ENCODE peak calls at places on chromosomes 5 and 9, in five cellular contexts. One of them, this sample, is unnamed.

GRCh38 chr9:130371196-130371966 is 73.4 kb upstream of the ASS1 start:
- DNase-seq in GM10248: no peak
- DNase-seq in H1: no peak
- DNase-seq in esophagus squamous epithelium: no peak
- DNase-seq in nephron progenitor cell: no peak
- DNase-seq in this sample: no peak

GRCh38 chr5:155252717-155253116 is 239.2 kb downstream of the KIF4B start:
- DNase-seq in GM10248: no peak
- DNase-seq in H1: no peak
- DNase-seq in esophagus squamous epithelium: no peak
- DNase-seq in nephron progenitor cell: no peak
- DNase-seq in this sample: no peak

GRCh38 chr5:35159370-35159742 is 70.9 kb downstream of the PRLR start:
- DNase-seq in GM10248: no peak
- DNase-seq in H1: no peak
- DNase-seq in esophagus squamous epithelium: no peak
- DNase-seq in nephron progenitor cell: no peak
- DNase-seq in this sample: no peak

GRCh38 chr5:177403194-177403825 is 2.8 kb upstream of the PFN3 start:
- DNase-seq in GM10248: peak
- DNase-seq in H1: peak
- DNase-seq in esophagus squamous epithelium: no peak
- DNase-seq in nephron progenitor cell: peak
- DNase-seq in this sample: no peak

GRCh38 chr9:101162231-101162630 is 133.7 kb downstream of the PLPPR1 start:
- DNase-seq in GM10248: no peak
- DNase-seq in H1: no peak
- DNase-seq in esophagus squamous epithelium: no peak
- DNase-seq in nephron progenitor cell: no peak
- DNase-seq in this sample: no peak

GRCh38 chr5:109350537-109351270 is 59.1 kb downstream of the PJA2 start:
- DNase-seq in GM10248: no peak
- DNase-seq in H1: no peak
- DNase-seq in esophagus squamous epithelium: no peak
- DNase-seq in nephron progenitor cell: no peak
- DNase-seq in this sample: no peak

GRCh38 chr5:61640631-61641030 is 308.6 kb downstream of the ZSWIM6 start:
- DNase-seq in GM10248: no peak
- DNase-seq in H1: no peak
- DNase-seq in esophagus squamous epithelium: no peak
- DNase-seq in nephron progenitor cell: no peak
- DNase-seq in this sample: no peak

GRCh38 chr5:14497276-14497675 is 84.3 kb upstream of the OTULINL start:
- DNase-seq in GM10248: no peak
- DNase-seq in H1: no peak
- DNase-seq in esophagus squamous epithelium: no peak
- DNase-seq in nephron progenitor cell: no peak
- DNase-seq in this sample: peak

GRCh38 chr5:78591227-78591626 is 57.3 kb downstream of the LHFPL2 start:
- DNase-seq in GM10248: no peak
- DNase-seq in H1: no peak
- DNase-seq in esophagus squamous epithelium: no peak
- DNase-seq in nephron progenitor cell: no peak
- DNase-seq in this sample: no peak

GRCh38 chr9:91193658-91194391 is 167.9 kb downstream of the AUH start:
- DNase-seq in GM10248: peak
- DNase-seq in H1: peak
- DNase-seq in esophagus squamous epithelium: peak
- DNase-seq in nephron progenitor cell: peak
- DNase-seq in this sample: no peak

GRCh38 chr5:109619024-109619460 is 70.7 kb upstream of the MAN2A1 start:
- DNase-seq in GM10248: no peak
- DNase-seq in H1: no peak
- DNase-seq in esophagus squamous epithelium: no peak
- DNase-seq in nephron progenitor cell: no peak
- DNase-seq in this sample: no peak

GRCh38 chr9:72271617-72272478 is 93.2 kb downstream of the ZFAND5 start:
- DNase-seq in GM10248: peak
- DNase-seq in H1: peak
- DNase-seq in esophagus squamous epithelium: no peak
- DNase-seq in nephron progenitor cell: peak
- DNase-seq in this sample: no peak

DNA sequence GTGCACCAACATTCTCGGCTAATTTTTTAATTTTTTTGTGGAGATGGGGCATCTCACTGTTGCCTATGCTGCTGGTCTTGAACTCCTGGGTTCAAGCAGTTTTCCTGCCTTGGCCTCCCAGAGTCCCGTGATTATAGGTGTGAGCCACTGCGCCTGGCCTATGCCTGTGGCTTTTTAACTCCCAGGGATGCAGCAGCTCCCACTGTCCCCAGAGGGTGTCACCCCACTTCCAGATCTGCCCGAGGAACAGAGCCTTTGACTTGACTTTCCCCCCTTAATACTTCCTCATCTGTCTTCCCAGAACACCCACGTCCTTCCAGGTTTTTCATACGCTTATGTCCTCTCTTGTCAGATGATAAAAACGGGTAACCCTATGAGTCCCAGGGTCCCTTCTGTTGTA is 7.6 kb upstream of the PRRC2B start:
- DNase-seq in GM10248: no peak
- DNase-seq in H1: no peak
- DNase-seq in esophagus squamous epithelium: no peak
- DNase-seq in nephron progenitor cell: no peak
- DNase-seq in this sample: no peak
- TF ChIP-seq CTCF in GM10248: no peak
- TF ChIP-seq CTCF in H1: peak
- TF ChIP-seq CTCF in esophagus squamous epithelium: no peak
- TF ChIP-seq CTCF in nephron progenitor cell: no peak
- TF ChIP-seq CTCF in this sample: no peak

DNA sequence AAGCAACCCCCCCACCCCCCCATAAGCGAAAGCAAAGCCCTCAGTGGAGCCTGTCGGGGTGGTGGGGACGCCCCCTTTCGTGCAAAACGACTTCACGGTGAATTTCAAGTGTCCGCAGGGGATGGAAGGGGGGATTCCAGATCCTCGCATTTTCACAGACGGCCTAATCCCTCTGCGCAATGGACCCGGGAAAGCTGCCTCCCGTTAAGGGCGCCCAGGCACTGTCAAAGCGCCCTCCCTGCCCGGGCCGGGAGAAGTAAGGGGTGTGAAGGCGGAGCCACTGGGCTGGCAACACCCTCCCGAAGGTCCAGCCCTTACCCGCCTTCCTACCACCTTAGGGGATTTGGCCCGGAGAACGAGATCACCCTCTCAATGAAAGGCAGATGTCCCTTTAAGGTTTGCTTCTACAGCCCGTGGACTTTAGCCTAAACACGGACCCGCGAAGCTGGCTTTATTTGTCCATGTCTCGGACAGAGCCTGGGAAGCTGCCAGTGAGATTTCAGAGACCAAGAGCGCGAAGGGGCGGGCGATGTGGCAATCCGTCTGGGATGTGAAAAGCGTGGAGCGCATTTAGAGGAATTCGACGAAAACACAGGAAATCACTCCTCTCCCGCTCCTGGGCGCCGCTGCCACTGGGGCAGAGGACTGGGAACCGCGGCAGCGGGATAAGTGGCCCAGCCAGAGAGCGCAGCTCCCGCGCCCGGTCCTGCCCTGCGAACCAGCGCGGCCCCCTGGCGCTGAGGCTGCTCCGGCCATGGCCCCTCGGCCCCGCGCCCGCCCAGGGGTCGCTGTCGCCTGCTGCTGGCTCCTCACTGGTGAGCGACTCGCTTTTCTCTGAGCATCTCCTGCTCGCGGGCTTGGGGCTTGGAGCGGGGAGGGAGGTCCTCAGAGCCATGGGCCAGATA is at the start of the genes ITGA1 and PELO:
- DNase-seq in GM10248: peak
- DNase-seq in H1: peak
- DNase-seq in esophagus squamous epithelium: no peak
- DNase-seq in nephron progenitor cell: peak
- DNase-seq in this sample: peak
- TF ChIP-seq CTCF in GM10248: peak
- TF ChIP-seq CTCF in H1: peak
- TF ChIP-seq CTCF in esophagus squamous epithelium: peak
- TF ChIP-seq CTCF in nephron progenitor cell: peak
- TF ChIP-seq CTCF in this sample: peak

GRCh38 chr5:151002681-151003502 is 17.5 kb upstream of the GPX3 start:
- DNase-seq in GM10248: no peak
- DNase-seq in H1: peak
- DNase-seq in esophagus squamous epithelium: no peak
- DNase-seq in nephron progenitor cell: no peak
- DNase-seq in this sample: no peak

GRCh38 chr5:151003503-151003860 is 16.9 kb upstream of the GPX3 start:
- DNase-seq in GM10248: no peak
- DNase-seq in H1: no peak
- DNase-seq in esophagus squamous epithelium: no peak
- DNase-seq in nephron progenitor cell: no peak
- DNase-seq in this sample: no peak

GRCh38 chr5:151004499-151004898 is 15.9 kb upstream of the GPX3 start:
- DNase-seq in GM10248: no peak
- DNase-seq in H1: no peak
- DNase-seq in esophagus squamous epithelium: no peak
- DNase-seq in nephron progenitor cell: no peak
- DNase-seq in this sample: no peak

GRCh38 chr5:151001436-151001835 is 19.0 kb upstream of the GPX3 start:
- DNase-seq in GM10248: no peak
- DNase-seq in H1: peak
- DNase-seq in esophagus squamous epithelium: no peak
- DNase-seq in nephron progenitor cell: no peak
- DNase-seq in this sample: no peak

DNA sequence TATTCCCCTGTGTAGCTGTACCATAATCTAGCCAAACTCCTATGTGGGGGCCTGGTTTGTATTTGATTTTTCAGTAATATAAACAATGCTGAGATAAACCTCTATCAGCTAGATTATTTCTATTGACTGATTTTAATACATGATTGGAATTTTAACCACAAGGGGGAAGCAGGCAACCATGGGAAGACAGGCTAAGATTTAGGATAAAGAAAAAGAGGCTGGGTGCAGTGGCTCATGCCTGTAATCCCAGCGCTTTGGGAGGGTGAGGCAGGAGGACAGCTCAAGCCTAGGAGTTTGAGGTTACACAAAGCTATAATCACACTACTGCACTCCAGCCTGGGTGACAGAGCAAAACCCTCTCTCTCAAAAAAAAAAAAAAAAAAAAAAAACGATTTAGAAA is 18.1 kb upstream of the GPX3 start:
- DNase-seq in GM10248: no peak
- DNase-seq in H1: peak
- DNase-seq in esophagus squamous epithelium: no peak
- DNase-seq in nephron progenitor cell: no peak
- DNase-seq in this sample: no peak
- TF ChIP-seq CTCF in GM10248: no peak
- TF ChIP-seq CTCF in H1: no peak
- TF ChIP-seq CTCF in esophagus squamous epithelium: peak
- TF ChIP-seq CTCF in nephron progenitor cell: no peak
- TF ChIP-seq CTCF in this sample: peak

GRCh38 chr5:102090770-102091169 is 205.3 kb downstream of the SLCO4C1 start:
- DNase-seq in GM10248: peak
- DNase-seq in H1: no peak
- DNase-seq in esophagus squamous epithelium: no peak
- DNase-seq in nephron progenitor cell: peak
- DNase-seq in this sample: no peak
- TF ChIP-seq CTCF in GM10248: peak
- TF ChIP-seq CTCF in H1: peak
- TF ChIP-seq CTCF in esophagus squamous epithelium: no peak
- TF ChIP-seq CTCF in nephron progenitor cell: peak
- TF ChIP-seq CTCF in this sample: peak